ENCODE peak calls at places on chromosomes 4 and X, in six cellular contexts. One of them, this sample, is unnamed.

GRCh38 chrX:67546496-67547423 is 2.9 kb downstream of the AR start:
- DNase-seq in posterior cingulate gyrus: no peak
- DNase-seq in HFF-Myc: no peak
- DNase-seq in A172: no peak
- DNase-seq in activated CD8-positive, alpha-beta T cell treated with anti-CD3 and anti-CD28 coated beads, Interleukin-2, amount 10 ng/mL, durations not matched to agents 7 days and 5 days: no peak
- DNase-seq in caudate nucleus: no peak
- DNase-seq in this sample: no peak

GRCh38 chr4:14169460-14169859 is 541.9 kb upstream of the BOD1L1 start:
- DNase-seq in caudate nucleus: no peak
- DNase-seq in HFF-Myc: no peak
- DNase-seq in activated CD8-positive, alpha-beta T cell treated with anti-CD3 and anti-CD28 coated beads, Interleukin-2, amount 10 ng/mL, durations not matched to agents 7 days and 5 days: no peak
- DNase-seq in A172: no peak
- DNase-seq in posterior cingulate gyrus: no peak
- DNase-seq in this sample: no peak

GRCh38 chrX:154019633-154020499 is at the start of gene IRAK1:
- DNase-seq in A172: peak
- DNase-seq in posterior cingulate gyrus: no peak
- DNase-seq in HFF-Myc: no peak
- DNase-seq in activated CD8-positive, alpha-beta T cell treated with anti-CD3 and anti-CD28 coated beads, Interleukin-2, amount 10 ng/mL, durations not matched to agents 7 days and 5 days: peak
- DNase-seq in caudate nucleus: peak
- DNase-seq in this sample: peak

GRCh38 chrX:148568763-148569162 is 68.3 kb downstream of the AFF2 start:
- DNase-seq in A172: no peak
- DNase-seq in activated CD8-positive, alpha-beta T cell treated with anti-CD3 and anti-CD28 coated beads, Interleukin-2, amount 10 ng/mL, durations not matched to agents 7 days and 5 days: no peak
- DNase-seq in caudate nucleus: no peak
- DNase-seq in HFF-Myc: no peak
- DNase-seq in posterior cingulate gyrus: no peak
- DNase-seq in this sample: no peak

GRCh38 chr4:1628892-1629703 is 55.0 kb downstream of the FAM53A start:
- DNase-seq in activated CD8-positive, alpha-beta T cell treated with anti-CD3 and anti-CD28 coated beads, Interleukin-2, amount 10 ng/mL, durations not matched to agents 7 days and 5 days: peak
- DNase-seq in posterior cingulate gyrus: peak
- DNase-seq in HFF-Myc: no peak
- DNase-seq in A172: peak
- DNase-seq in caudate nucleus: peak
- DNase-seq in this sample: peak

GRCh38 chrX:55451125-55451524 is 802 bp upstream of the MAGEH1 start:
- DNase-seq in activated CD8-positive, alpha-beta T cell treated with anti-CD3 and anti-CD28 coated beads, Interleukin-2, amount 10 ng/mL, durations not matched to agents 7 days and 5 days: no peak
- DNase-seq in caudate nucleus: no peak
- DNase-seq in A172: no peak
- DNase-seq in posterior cingulate gyrus: no peak
- DNase-seq in HFF-Myc: no peak
- DNase-seq in this sample: no peak

GRCh38 chr4:109754093-109754857 is 24.4 kb upstream of the PLA2G12A start:
- DNase-seq in posterior cingulate gyrus: no peak
- DNase-seq in A172: no peak
- DNase-seq in activated CD8-positive, alpha-beta T cell treated with anti-CD3 and anti-CD28 coated beads, Interleukin-2, amount 10 ng/mL, durations not matched to agents 7 days and 5 days: peak
- DNase-seq in caudate nucleus: no peak
- DNase-seq in HFF-Myc: no peak
- DNase-seq in this sample: no peak

GRCh38 chr4:184361443-184361842 is 112.9 kb downstream of the IRF2 start:
- DNase-seq in posterior cingulate gyrus: no peak
- DNase-seq in caudate nucleus: no peak
- DNase-seq in HFF-Myc: no peak
- DNase-seq in activated CD8-positive, alpha-beta T cell treated with anti-CD3 and anti-CD28 coated beads, Interleukin-2, amount 10 ng/mL, durations not matched to agents 7 days and 5 days: no peak
- DNase-seq in A172: no peak
- DNase-seq in this sample: no peak

GRCh38 chrX:48983081-48983480 is 11.4 kb upstream of the KCND1 start:
- DNase-seq in A172: no peak
- DNase-seq in HFF-Myc: no peak
- DNase-seq in activated CD8-positive, alpha-beta T cell treated with anti-CD3 and anti-CD28 coated beads, Interleukin-2, amount 10 ng/mL, durations not matched to agents 7 days and 5 days: no peak
- DNase-seq in posterior cingulate gyrus: no peak
- DNase-seq in caudate nucleus: peak
- DNase-seq in this sample: no peak

GRCh38 chrX:5068550-5068949 is 1160.1 kb downstream of the NLGN4X start:
- DNase-seq in posterior cingulate gyrus: no peak
- DNase-seq in caudate nucleus: no peak
- DNase-seq in activated CD8-positive, alpha-beta T cell treated with anti-CD3 and anti-CD28 coated beads, Interleukin-2, amount 10 ng/mL, durations not matched to agents 7 days and 5 days: no peak
- DNase-seq in A172: no peak
- DNase-seq in HFF-Myc: no peak
- DNase-seq in this sample: no peak

GRCh38 chr4:107213880-107214279 is 177.8 kb upstream of the DKK2 start:
- DNase-seq in A172: no peak
- DNase-seq in caudate nucleus: no peak
- DNase-seq in activated CD8-positive, alpha-beta T cell treated with anti-CD3 and anti-CD28 coated beads, Interleukin-2, amount 10 ng/mL, durations not matched to agents 7 days and 5 days: no peak
- DNase-seq in HFF-Myc: no peak
- DNase-seq in posterior cingulate gyrus: no peak
- DNase-seq in this sample: no peak

GRCh38 chr4:54930226-54930625 is 195.2 kb downstream of the KDR start:
- DNase-seq in HFF-Myc: no peak
- DNase-seq in caudate nucleus: no peak
- DNase-seq in posterior cingulate gyrus: no peak
- DNase-seq in A172: peak
- DNase-seq in activated CD8-positive, alpha-beta T cell treated with anti-CD3 and anti-CD28 coated beads, Interleukin-2, amount 10 ng/mL, durations not matched to agents 7 days and 5 days: no peak
- DNase-seq in this sample: no peak

GRCh38 chrX:7159132-7159861 is 11.3 kb upstream of the PUDP start:
- DNase-seq in caudate nucleus: no peak
- DNase-seq in A172: peak
- DNase-seq in posterior cingulate gyrus: no peak
- DNase-seq in activated CD8-positive, alpha-beta T cell treated with anti-CD3 and anti-CD28 coated beads, Interleukin-2, amount 10 ng/mL, durations not matched to agents 7 days and 5 days: no peak
- DNase-seq in HFF-Myc: no peak
- DNase-seq in this sample: no peak

GRCh38 chr4:64250061-64250460 is 159.2 kb downstream of the TECRL start:
- DNase-seq in caudate nucleus: no peak
- DNase-seq in A172: no peak
- DNase-seq in posterior cingulate gyrus: no peak
- DNase-seq in activated CD8-positive, alpha-beta T cell treated with anti-CD3 and anti-CD28 coated beads, Interleukin-2, amount 10 ng/mL, durations not matched to agents 7 days and 5 days: no peak
- DNase-seq in HFF-Myc: no peak
- DNase-seq in this sample: no peak

GRCh38 chrX:8565729-8566128 is 101.1 kb downstream of the VCX3B start:
- DNase-seq in caudate nucleus: no peak
- DNase-seq in HFF-Myc: no peak
- DNase-seq in activated CD8-positive, alpha-beta T cell treated with anti-CD3 and anti-CD28 coated beads, Interleukin-2, amount 10 ng/mL, durations not matched to agents 7 days and 5 days: no peak
- DNase-seq in A172: no peak
- DNase-seq in posterior cingulate gyrus: no peak
- DNase-seq in this sample: no peak

GRCh38 chr4:168269879-168270278 is 48.7 kb downstream of the DDX60 start:
- DNase-seq in A172: no peak
- DNase-seq in HFF-Myc: no peak
- DNase-seq in posterior cingulate gyrus: no peak
- DNase-seq in caudate nucleus: no peak
- DNase-seq in activated CD8-positive, alpha-beta T cell treated with anti-CD3 and anti-CD28 coated beads, Interleukin-2, amount 10 ng/mL, durations not matched to agents 7 days and 5 days: no peak
- DNase-seq in this sample: no peak

GRCh38 chr4:174494146-174494545 is 28.1 kb downstream of the HPGD start:
- DNase-seq in activated CD8-positive, alpha-beta T cell treated with anti-CD3 and anti-CD28 coated beads, Interleukin-2, amount 10 ng/mL, durations not matched to agents 7 days and 5 days: no peak
- DNase-seq in caudate nucleus: no peak
- DNase-seq in posterior cingulate gyrus: no peak
- DNase-seq in HFF-Myc: no peak
- DNase-seq in A172: no peak
- DNase-seq in this sample: no peak

GRCh38 chr4:101711590-101712255 is 78.8 kb upstream of the BANK1 start:
- DNase-seq in activated CD8-positive, alpha-beta T cell treated with anti-CD3 and anti-CD28 coated beads, Interleukin-2, amount 10 ng/mL, durations not matched to agents 7 days and 5 days: no peak
- DNase-seq in posterior cingulate gyrus: no peak
- DNase-seq in caudate nucleus: no peak
- DNase-seq in A172: no peak
- DNase-seq in HFF-Myc: peak
- DNase-seq in this sample: no peak

GRCh38 chr4:152723236-152723635 is 43.4 kb upstream of the TMEM154 start:
- DNase-seq in caudate nucleus: no peak
- DNase-seq in activated CD8-positive, alpha-beta T cell treated with anti-CD3 and anti-CD28 coated beads, Interleukin-2, amount 10 ng/mL, durations not matched to agents 7 days and 5 days: no peak
- DNase-seq in posterior cingulate gyrus: no peak
- DNase-seq in HFF-Myc: no peak
- DNase-seq in A172: no peak
- DNase-seq in this sample: no peak

GRCh38 chrX:23902419-23902818 is 5.3 kb downstream of the APOO start:
- DNase-seq in caudate nucleus: no peak
- DNase-seq in A172: peak
- DNase-seq in activated CD8-positive, alpha-beta T cell treated with anti-CD3 and anti-CD28 coated beads, Interleukin-2, amount 10 ng/mL, durations not matched to agents 7 days and 5 days: no peak
- DNase-seq in HFF-Myc: no peak
- DNase-seq in posterior cingulate gyrus: no peak
- DNase-seq in this sample: no peak

GRCh38 chr4:145882594-145882993 is 56.0 kb downstream of the ZNF827 start:
- DNase-seq in A172: no peak
- DNase-seq in activated CD8-positive, alpha-beta T cell treated with anti-CD3 and anti-CD28 coated beads, Interleukin-2, amount 10 ng/mL, durations not matched to agents 7 days and 5 days: no peak
- DNase-seq in HFF-Myc: no peak
- DNase-seq in posterior cingulate gyrus: peak
- DNase-seq in caudate nucleus: peak
- DNase-seq in this sample: no peak

GRCh38 chr4:13984996-13985780 is 357.7 kb upstream of the BOD1L1 start:
- DNase-seq in HFF-Myc: no peak
- DNase-seq in A172: peak
- DNase-seq in posterior cingulate gyrus: no peak
- DNase-seq in activated CD8-positive, alpha-beta T cell treated with anti-CD3 and anti-CD28 coated beads, Interleukin-2, amount 10 ng/mL, durations not matched to agents 7 days and 5 days: no peak
- DNase-seq in caudate nucleus: no peak
- DNase-seq in this sample: no peak

GRCh38 chr4:122500852-122501501 is 44.5 kb upstream of the IL2 start:
- DNase-seq in HFF-Myc: no peak
- DNase-seq in posterior cingulate gyrus: no peak
- DNase-seq in A172: peak
- DNase-seq in activated CD8-positive, alpha-beta T cell treated with anti-CD3 and anti-CD28 coated beads, Interleukin-2, amount 10 ng/mL, durations not matched to agents 7 days and 5 days: no peak
- DNase-seq in caudate nucleus: no peak
- DNase-seq in this sample: no peak

GRCh38 chr4:153541426-153542096 is 75.4 kb downstream of the TMEM131L start:
- DNase-seq in posterior cingulate gyrus: no peak
- DNase-seq in HFF-Myc: peak
- DNase-seq in activated CD8-positive, alpha-beta T cell treated with anti-CD3 and anti-CD28 coated beads, Interleukin-2, amount 10 ng/mL, durations not matched to agents 7 days and 5 days: peak
- DNase-seq in caudate nucleus: no peak
- DNase-seq in A172: peak
- DNase-seq in this sample: no peak

GRCh38 chr4:108821056-108821925 is 58.4 kb upstream of the ETNPPL start:
- DNase-seq in A172: no peak
- DNase-seq in caudate nucleus: no peak
- DNase-seq in HFF-Myc: no peak
- DNase-seq in activated CD8-positive, alpha-beta T cell treated with anti-CD3 and anti-CD28 coated beads, Interleukin-2, amount 10 ng/mL, durations not matched to agents 7 days and 5 days: no peak
- DNase-seq in posterior cingulate gyrus: no peak
- DNase-seq in this sample: no peak

GRCh38 chrX:117093319-117093718 is 630.5 kb upstream of the CT83 start:
- DNase-seq in caudate nucleus: no peak
- DNase-seq in HFF-Myc: no peak
- DNase-seq in activated CD8-positive, alpha-beta T cell treated with anti-CD3 and anti-CD28 coated beads, Interleukin-2, amount 10 ng/mL, durations not matched to agents 7 days and 5 days: no peak
- DNase-seq in A172: no peak
- DNase-seq in posterior cingulate gyrus: no peak
- DNase-seq in this sample: no peak

GRCh38 chrX:74535211-74535621 is 79.2 kb downstream of the RLIM start:
- DNase-seq in A172: no peak
- DNase-seq in caudate nucleus: no peak
- DNase-seq in HFF-Myc: peak
- DNase-seq in activated CD8-positive, alpha-beta T cell treated with anti-CD3 and anti-CD28 coated beads, Interleukin-2, amount 10 ng/mL, durations not matched to agents 7 days and 5 days: no peak
- DNase-seq in posterior cingulate gyrus: peak
- DNase-seq in this sample: no peak

GRCh38 chr4:175705407-175705806 is 106.7 kb downstream of the GPM6A start:
- DNase-seq in HFF-Myc: no peak
- DNase-seq in posterior cingulate gyrus: peak
- DNase-seq in activated CD8-positive, alpha-beta T cell treated with anti-CD3 and anti-CD28 coated beads, Interleukin-2, amount 10 ng/mL, durations not matched to agents 7 days and 5 days: no peak
- DNase-seq in A172: no peak
- DNase-seq in caudate nucleus: peak
- DNase-seq in this sample: no peak

GRCh38 chr4:95044204-95044848 is 286.6 kb downstream of the BMPR1B start:
- DNase-seq in A172: no peak
- DNase-seq in caudate nucleus: no peak
- DNase-seq in posterior cingulate gyrus: no peak
- DNase-seq in HFF-Myc: no peak
- DNase-seq in activated CD8-positive, alpha-beta T cell treated with anti-CD3 and anti-CD28 coated beads, Interleukin-2, amount 10 ng/mL, durations not matched to agents 7 days and 5 days: no peak
- DNase-seq in this sample: no peak

GRCh38 chrX:133838761-133839676 is 146.4 kb downstream of the GPC3 start:
- DNase-seq in caudate nucleus: no peak
- DNase-seq in HFF-Myc: peak
- DNase-seq in activated CD8-positive, alpha-beta T cell treated with anti-CD3 and anti-CD28 coated beads, Interleukin-2, amount 10 ng/mL, durations not matched to agents 7 days and 5 days: peak
- DNase-seq in A172: peak
- DNase-seq in posterior cingulate gyrus: no peak
- DNase-seq in this sample: no peak

GRCh38 chr4:147339116-147339515 is 141.8 kb upstream of the EDNRA start:
- DNase-seq in activated CD8-positive, alpha-beta T cell treated with anti-CD3 and anti-CD28 coated beads, Interleukin-2, amount 10 ng/mL, durations not matched to agents 7 days and 5 days: no peak
- DNase-seq in A172: no peak
- DNase-seq in caudate nucleus: no peak
- DNase-seq in HFF-Myc: peak
- DNase-seq in posterior cingulate gyrus: no peak
- DNase-seq in this sample: no peak

GRCh38 chr4:133452669-133453068 is 303.6 kb downstream of the PCDH10 start:
- DNase-seq in A172: peak
- DNase-seq in caudate nucleus: no peak
- DNase-seq in activated CD8-positive, alpha-beta T cell treated with anti-CD3 and anti-CD28 coated beads, Interleukin-2, amount 10 ng/mL, durations not matched to agents 7 days and 5 days: no peak
- DNase-seq in HFF-Myc: no peak
- DNase-seq in posterior cingulate gyrus: no peak
- DNase-seq in this sample: no peak

This sample was measured in activated T-helper 9 cell treated with anti-CD3 and anti-CD28 coated beads, Interleukin-2, amount 50 U/mL, for 16 hours.